ENCODE peak calls at places on chromosomes 3 and 15, in eight cellular contexts. V, Y, M, I, F, U, N and E are unnamed samples.

GRCh38 chr15:96132126-96132525 is 198.4 kb upstream of the NR2F2 start:
- DNase-seq in V (no peak), Y (no peak), M (no peak), I (no peak), F (no peak), U (no peak), N (no peak), E (no peak)

GRCh38 chr3:11565932-11566331 is 77.8 kb downstream of the VGLL4 start:
- DNase-seq in V (no peak), Y (no peak), M (no peak), I (no peak), F (no peak), U (no peak), N (no peak), E (no peak)

GRCh38 chr15:72155021-72155621 is 36.9 kb downstream of the SENP8 start:
- DNase-seq in V (no peak), Y (no peak), M (peak), I (peak), F (no peak), U (peak), N (no peak), E (no peak)

GRCh38 chr15:90716317-90716975 is 700 bp upstream of the BLM start:
- DNase-seq in V (no peak), Y (no peak), M (peak), I (no peak), F (no peak), U (no peak), N (no peak), E (no peak)

GRCh38 chr15:68418611-68419161 is 13.3 kb downstream of the ITGA11 start:
- DNase-seq in V (no peak), Y (no peak), M (peak), I (no peak), F (no peak), U (no peak), N (no peak), E (no peak)

GRCh38 chr3:65958216-65958615 is 80.5 kb downstream of the MAGI1 start:
- DNase-seq in V (no peak), Y (no peak), M (no peak), I (no peak), F (no peak), U (no peak), N (no peak), E (no peak)

GRCh38 chr15:26848498-26848897 is 18.4 kb upstream of the GABRA5 start:
- DNase-seq in V (no peak), Y (no peak), M (no peak), I (no peak), F (no peak), U (no peak), N (no peak), E (no peak)

GRCh38 chr15:61661791-61662190 is 398.5 kb downstream of the VPS13C start:
- DNase-seq in V (no peak), Y (no peak), M (no peak), I (no peak), F (no peak), U (no peak), N (no peak), E (no peak)

GRCh38 chr3:46632792-46633191 is 20.5 kb downstream of the FAM240A start:
- DNase-seq in V (no peak), Y (no peak), M (no peak), I (peak), F (no peak), U (no peak), N (no peak), E (no peak)

GRCh38 chr15:70376929-70377691 is 279.4 kb upstream of the TLE3 start:
- DNase-seq in V (no peak), Y (no peak), M (peak), I (peak), F (no peak), U (peak), N (no peak), E (no peak)

GRCh38 chr15:77527164-77527778 is 105.4 kb downstream of the LINGO1 start:
- DNase-seq in V (no peak), Y (no peak), M (peak), I (peak), F (no peak), U (no peak), N (no peak), E (no peak)

GRCh38 chr3:72903004-72903403 is 15.2 kb downstream of the GXYLT2 start:
- DNase-seq in V (no peak), Y (no peak), M (peak), I (peak), F (no peak), U (no peak), N (no peak), E (no peak)

GRCh38 chr3:61387817-61388216 is 136.6 kb upstream of the FHIT start:
- DNase-seq in V (no peak), Y (no peak), M (no peak), I (no peak), F (no peak), U (no peak), N (no peak), E (no peak)

GRCh38 chr3:151412989-151413388 is 28.4 kb upstream of the P2RY12 start:
- DNase-seq in V (no peak), Y (no peak), M (no peak), I (no peak), F (no peak), U (no peak), N (no peak), E (no peak)

GRCh38 chr3:46453526-46454208 is 11.0 kb downstream of the LTF start:
- DNase-seq in V (no peak), Y (no peak), M (no peak), I (no peak), F (no peak), U (no peak), N (no peak), E (no peak)

GRCh38 chr3:187022403-187023029 is 92.2 kb downstream of the ST6GAL1 start:
- DNase-seq in V (no peak), Y (no peak), M (no peak), I (no peak), F (no peak), U (no peak), N (no peak), E (no peak)

GRCh38 chr3:72310028-72310987 is 525.4 kb upstream of the PROK2 start:
- DNase-seq in V (peak), Y (no peak), M (peak), I (peak), F (peak), U (no peak), N (no peak), E (no peak)